ENCODE peak calls at places on chromosome 2, in eight cellular contexts. M is head of caudate nucleus; V is GM06990; F is GM04504; P is tibial nerve; H is stimulated activated CD4-positive, alpha-beta T cell treated with anti-CD3 and anti-CD28 coated beads, Interleukin-4, amount 100 ng/mL, for 4 hours; J is activated T-cell treated with anti-CD3 and anti-CD28 coated beads for 1 hour; T is tibial artery. X is an unnamed sample.

GRCh38 chr2:8568543-8569302 is 113.1 kb upstream of the ID2 start:
- DNase-seq in M (no peak), V (no peak), F (no peak), P (no peak), H (no peak), J (no peak), T (no peak), X (no peak)

GRCh38 chr2:64613276-64613675 is 40.4 kb downstream of the SERTAD2 start:
- DNase-seq in M (no peak), V (no peak), F (no peak), P (no peak), H (no peak), J (no peak), T (no peak), X (no peak)

GRCh38 chr2:105873721-105874120 is 129.0 kb downstream of the NCK2 start:
- DNase-seq in M (no peak), V (peak; percentile 76), F (peak; percentile 14), P (no peak), H (peak; percentile 67), J (no peak), T (no peak), X (peak; percentile 27)

GRCh38 chr2:134367915-134368911 is 114.3 kb downstream of the MGAT5 start:
- DNase-seq in M (no peak), V (no peak), F (no peak), P (no peak), H (no peak), J (no peak), T (no peak), X (no peak)

GRCh38 chr2:164515746-164516145 is 105.5 kb downstream of the GRB14 start:
- DNase-seq in M (no peak), V (no peak), F (no peak), P (no peak), H (no peak), J (no peak), T (no peak), X (no peak)

GRCh38 chr2:24228470-24228869 is 53.6 kb downstream of the FAM228A start:
- DNase-seq in M (no peak), V (no peak), F (no peak), P (no peak), H (no peak), J (no peak), T (no peak), X (no peak)

GRCh38 chr2:1651131-1652066 is 92.9 kb downstream of the PXDN start:
- DNase-seq in M (no peak), V (no peak), F (no peak), P (no peak), H (no peak), J (no peak), T (no peak), X (no peak)

GRCh38 chr2:59068255-59068654 is 827.1 kb upstream of the FANCL start:
- DNase-seq in M (no peak), V (no peak), F (no peak), P (no peak), H (no peak), J (no peak), T (no peak), X (no peak)

GRCh38 chr2:20125164-20125563 is 73.7 kb upstream of the LAPTM4A start:
- DNase-seq in M (no peak), V (no peak), F (no peak), P (no peak), H (no peak), J (no peak), T (no peak), X (no peak)

X was measured in neuronal stem cell.